ENCODE peak calls at places on chromosomes 7 and 10, in ten cellular contexts. One of them, this sample, is unnamed.

GRCh38 chr10:123570051-123570897 is 95.9 kb upstream of the GPR26 start:
- DNase-seq in NCI-H1105 treated with DMSO at 0.1 percent for 48 hours: no peak
- DNase-seq in SHP77 treated with DMSO at 0.1 percent for 48 hours: no peak
- DNase-seq in sciatic nerve: no peak
- DNase-seq in iPS-NIHi11: no peak
- DNase-seq in retina: no peak
- DNase-seq in H54: no peak
- DNase-seq in iris pigment epithelial cell: no peak
- DNase-seq in H7: no peak
- DNase-seq in activated T-cell treated with anti-CD3 and anti-CD28 coated beads, Interleukin-2, amount 50 U/mL, for 72 hours: no peak
- DNase-seq in this sample: no peak

GRCh38 chr7:151927011-151927410 is 29.2 kb upstream of the GALNTL5 start:
- DNase-seq in iPS-NIHi11: no peak
- DNase-seq in retina: no peak
- DNase-seq in iris pigment epithelial cell: no peak
- DNase-seq in H7: no peak
- DNase-seq in activated T-cell treated with anti-CD3 and anti-CD28 coated beads, Interleukin-2, amount 50 U/mL, for 72 hours: no peak
- DNase-seq in sciatic nerve: no peak
- DNase-seq in NCI-H1105 treated with DMSO at 0.1 percent for 48 hours: no peak
- DNase-seq in H54: no peak
- DNase-seq in SHP77 treated with DMSO at 0.1 percent for 48 hours: no peak
- DNase-seq in this sample: no peak

GRCh38 chr7:56121440-56121839 is 5.2 kb upstream of the NUPR2 start:
- DNase-seq in H54: no peak
- DNase-seq in activated T-cell treated with anti-CD3 and anti-CD28 coated beads, Interleukin-2, amount 50 U/mL, for 72 hours: no peak
- DNase-seq in iPS-NIHi11: no peak
- DNase-seq in SHP77 treated with DMSO at 0.1 percent for 48 hours: no peak
- DNase-seq in H7: no peak
- DNase-seq in sciatic nerve: no peak
- DNase-seq in retina: no peak
- DNase-seq in iris pigment epithelial cell: no peak
- DNase-seq in NCI-H1105 treated with DMSO at 0.1 percent for 48 hours: no peak
- DNase-seq in this sample: no peak

GRCh38 chr7:7761974-7762769 is 43.8 kb upstream of the RPA3 start:
- DNase-seq in sciatic nerve: no peak
- DNase-seq in H54: peak
- DNase-seq in NCI-H1105 treated with DMSO at 0.1 percent for 48 hours: no peak
- DNase-seq in SHP77 treated with DMSO at 0.1 percent for 48 hours: no peak
- DNase-seq in iPS-NIHi11: no peak
- DNase-seq in H7: no peak
- DNase-seq in retina: no peak
- DNase-seq in activated T-cell treated with anti-CD3 and anti-CD28 coated beads, Interleukin-2, amount 50 U/mL, for 72 hours: peak
- DNase-seq in iris pigment epithelial cell: peak
- DNase-seq in this sample: no peak

GRCh38 chr7:28811990-28812389 is 146.1 kb downstream of the TRIL start:
- DNase-seq in sciatic nerve: no peak
- DNase-seq in iPS-NIHi11: no peak
- DNase-seq in H54: no peak
- DNase-seq in NCI-H1105 treated with DMSO at 0.1 percent for 48 hours: no peak
- DNase-seq in activated T-cell treated with anti-CD3 and anti-CD28 coated beads, Interleukin-2, amount 50 U/mL, for 72 hours: no peak
- DNase-seq in SHP77 treated with DMSO at 0.1 percent for 48 hours: no peak
- DNase-seq in retina: no peak
- DNase-seq in iris pigment epithelial cell: no peak
- DNase-seq in H7: no peak
- DNase-seq in this sample: no peak

GRCh38 chr7:42494199-42494710 is 257.2 kb upstream of the GLI3 start:
- DNase-seq in NCI-H1105 treated with DMSO at 0.1 percent for 48 hours: no peak
- DNase-seq in sciatic nerve: no peak
- DNase-seq in iPS-NIHi11: no peak
- DNase-seq in iris pigment epithelial cell: peak
- DNase-seq in SHP77 treated with DMSO at 0.1 percent for 48 hours: no peak
- DNase-seq in activated T-cell treated with anti-CD3 and anti-CD28 coated beads, Interleukin-2, amount 50 U/mL, for 72 hours: no peak
- DNase-seq in H7: no peak
- DNase-seq in retina: peak
- DNase-seq in H54: no peak
- DNase-seq in this sample: no peak

GRCh38 chr7:26278769-26279168 is 12.9 kb upstream of the SNX10 start:
- DNase-seq in NCI-H1105 treated with DMSO at 0.1 percent for 48 hours: peak
- DNase-seq in H54: peak
- DNase-seq in H7: no peak
- DNase-seq in iris pigment epithelial cell: no peak
- DNase-seq in sciatic nerve: no peak
- DNase-seq in SHP77 treated with DMSO at 0.1 percent for 48 hours: no peak
- DNase-seq in retina: no peak
- DNase-seq in iPS-NIHi11: no peak
- DNase-seq in activated T-cell treated with anti-CD3 and anti-CD28 coated beads, Interleukin-2, amount 50 U/mL, for 72 hours: no peak
- DNase-seq in this sample: no peak

GRCh38 chr7:141053626-141054025 is 20.2 kb upstream of the TMEM178B start:
- DNase-seq in activated T-cell treated with anti-CD3 and anti-CD28 coated beads, Interleukin-2, amount 50 U/mL, for 72 hours: peak
- DNase-seq in iPS-NIHi11: no peak
- DNase-seq in H7: no peak
- DNase-seq in NCI-H1105 treated with DMSO at 0.1 percent for 48 hours: no peak
- DNase-seq in H54: no peak
- DNase-seq in retina: peak
- DNase-seq in sciatic nerve: no peak
- DNase-seq in iris pigment epithelial cell: no peak
- DNase-seq in SHP77 treated with DMSO at 0.1 percent for 48 hours: peak
- DNase-seq in this sample: no peak

GRCh38 chr7:71244023-71244422 is 112.1 kb downstream of the GALNT17 start:
- DNase-seq in iris pigment epithelial cell: no peak
- DNase-seq in sciatic nerve: no peak
- DNase-seq in retina: no peak
- DNase-seq in NCI-H1105 treated with DMSO at 0.1 percent for 48 hours: no peak
- DNase-seq in iPS-NIHi11: no peak
- DNase-seq in H54: no peak
- DNase-seq in activated T-cell treated with anti-CD3 and anti-CD28 coated beads, Interleukin-2, amount 50 U/mL, for 72 hours: no peak
- DNase-seq in H7: no peak
- DNase-seq in SHP77 treated with DMSO at 0.1 percent for 48 hours: no peak
- DNase-seq in this sample: no peak

GRCh38 chr10:51951601-51952000 is 252.2 kb upstream of the CSTF2T start:
- DNase-seq in NCI-H1105 treated with DMSO at 0.1 percent for 48 hours: no peak
- DNase-seq in SHP77 treated with DMSO at 0.1 percent for 48 hours: no peak
- DNase-seq in activated T-cell treated with anti-CD3 and anti-CD28 coated beads, Interleukin-2, amount 50 U/mL, for 72 hours: no peak
- DNase-seq in H54: no peak
- DNase-seq in iris pigment epithelial cell: no peak
- DNase-seq in H7: no peak
- DNase-seq in retina: no peak
- DNase-seq in iPS-NIHi11: no peak
- DNase-seq in sciatic nerve: no peak
- DNase-seq in this sample: no peak

GRCh38 chr10:11824376-11824775 is 1.2 kb downstream of the PROSER2 start:
- DNase-seq in H7: no peak
- DNase-seq in sciatic nerve: no peak
- DNase-seq in iPS-NIHi11: no peak
- DNase-seq in activated T-cell treated with anti-CD3 and anti-CD28 coated beads, Interleukin-2, amount 50 U/mL, for 72 hours: no peak
- DNase-seq in SHP77 treated with DMSO at 0.1 percent for 48 hours: no peak
- DNase-seq in retina: no peak
- DNase-seq in H54: no peak
- DNase-seq in NCI-H1105 treated with DMSO at 0.1 percent for 48 hours: no peak
- DNase-seq in iris pigment epithelial cell: no peak
- DNase-seq in this sample: no peak